ENCODE peak calls at places on chromosome 22, in eight cellular contexts. One of them, this sample, is unnamed.

GRCh38 chr22:22182218-22182989 is 62.2 kb upstream of the VPREB1 start:
- DNase-seq in cardiac fibroblast: no peak
- DNase-seq in neural progenitor cell: no peak
- DNase-seq in lower lobe of right lung: no peak
- DNase-seq in hepatocyte: no peak
- DNase-seq in GM13977: no peak
- DNase-seq in uterus: no peak
- DNase-seq in OCI-LY7: no peak
- DNase-seq in this sample: no peak

GRCh38 chr22:47618180-47618579 is 855.7 kb downstream of the TBC1D22A start:
- DNase-seq in cardiac fibroblast: no peak
- DNase-seq in neural progenitor cell: no peak
- DNase-seq in lower lobe of right lung: no peak
- DNase-seq in hepatocyte: no peak
- DNase-seq in GM13977: no peak
- DNase-seq in uterus: no peak
- DNase-seq in OCI-LY7: no peak
- DNase-seq in this sample: no peak

GRCh38 chr22:24805790-24806662 is at the start of gene SGSM1:
- DNase-seq in cardiac fibroblast: peak
- DNase-seq in neural progenitor cell: peak
- DNase-seq in lower lobe of right lung: peak
- DNase-seq in hepatocyte: peak
- DNase-seq in GM13977: peak
- DNase-seq in uterus: peak
- DNase-seq in OCI-LY7: no peak
- DNase-seq in this sample: peak

GRCh38 chr22:48099251-48099650 is 1336.8 kb downstream of the TBC1D22A start:
- DNase-seq in cardiac fibroblast: no peak
- DNase-seq in neural progenitor cell: no peak
- DNase-seq in lower lobe of right lung: no peak
- DNase-seq in hepatocyte: no peak
- DNase-seq in GM13977: no peak
- DNase-seq in uterus: peak
- DNase-seq in OCI-LY7: peak
- DNase-seq in this sample: no peak

GRCh38 chr22:41286639-41287091 is 678 bp upstream of the RANGAP1 start:
- DNase-seq in cardiac fibroblast: no peak
- DNase-seq in neural progenitor cell: no peak
- DNase-seq in lower lobe of right lung: no peak
- DNase-seq in hepatocyte: peak
- DNase-seq in GM13977: peak
- DNase-seq in uterus: no peak
- DNase-seq in OCI-LY7: peak
- DNase-seq in this sample: no peak

GRCh38 chr22:21978564-21979386 is 3.8 kb downstream of the TOP3B start:
- DNase-seq in cardiac fibroblast: no peak
- DNase-seq in neural progenitor cell: no peak
- DNase-seq in lower lobe of right lung: no peak
- DNase-seq in hepatocyte: no peak
- DNase-seq in GM13977: no peak
- DNase-seq in uterus: no peak
- DNase-seq in OCI-LY7: no peak
- DNase-seq in this sample: peak

GRCh38 chr22:41925783-41926460 is 684 bp downstream of the TNFRSF13C start:
- DNase-seq in cardiac fibroblast: peak
- DNase-seq in neural progenitor cell: peak
- DNase-seq in lower lobe of right lung: peak
- DNase-seq in hepatocyte: peak
- DNase-seq in GM13977: peak
- DNase-seq in uterus: no peak
- DNase-seq in OCI-LY7: peak
- DNase-seq in this sample: no peak

GRCh38 chr22:26172389-26172990 is 3.2 kb downstream of the SEZ6L start:
- DNase-seq in cardiac fibroblast: peak
- DNase-seq in neural progenitor cell: peak
- DNase-seq in lower lobe of right lung: no peak
- DNase-seq in hepatocyte: peak
- DNase-seq in GM13977: peak
- DNase-seq in uterus: no peak
- DNase-seq in OCI-LY7: peak
- DNase-seq in this sample: no peak

GRCh38 chr22:32561163-32561562 is 86.6 kb downstream of the FBXO7 start:
- DNase-seq in cardiac fibroblast: no peak
- DNase-seq in neural progenitor cell: no peak
- DNase-seq in lower lobe of right lung: no peak
- DNase-seq in hepatocyte: no peak
- DNase-seq in GM13977: no peak
- DNase-seq in uterus: no peak
- DNase-seq in OCI-LY7: no peak
- DNase-seq in this sample: no peak

GRCh38 chr22:47292546-47293320 is 530.3 kb downstream of the TBC1D22A start:
- DNase-seq in cardiac fibroblast: peak
- DNase-seq in neural progenitor cell: no peak
- DNase-seq in lower lobe of right lung: no peak
- DNase-seq in hepatocyte: no peak
- DNase-seq in GM13977: no peak
- DNase-seq in uterus: peak
- DNase-seq in OCI-LY7: no peak
- DNase-seq in this sample: no peak

GRCh38 chr22:39808087-39808486 is 85.5 kb downstream of the ENTHD1 start:
- DNase-seq in cardiac fibroblast: peak
- DNase-seq in neural progenitor cell: peak
- DNase-seq in lower lobe of right lung: no peak
- DNase-seq in hepatocyte: no peak
- DNase-seq in GM13977: no peak
- DNase-seq in uterus: no peak
- DNase-seq in OCI-LY7: peak
- DNase-seq in this sample: no peak

GRCh38 chr22:23790819-23791736 is 4.3 kb downstream of the SMARCB1 start:
- DNase-seq in cardiac fibroblast: peak
- DNase-seq in neural progenitor cell: no peak
- DNase-seq in lower lobe of right lung: peak
- DNase-seq in hepatocyte: peak
- DNase-seq in GM13977: no peak
- DNase-seq in uterus: peak
- DNase-seq in OCI-LY7: no peak
- DNase-seq in this sample: peak

GRCh38 chr22:28771195-28771791 is 1.2 kb upstream of the CCDC117 start:
- DNase-seq in cardiac fibroblast: no peak
- DNase-seq in neural progenitor cell: no peak
- DNase-seq in lower lobe of right lung: no peak
- DNase-seq in hepatocyte: no peak
- DNase-seq in GM13977: no peak
- DNase-seq in uterus: no peak
- DNase-seq in OCI-LY7: no peak
- DNase-seq in this sample: no peak

GRCh38 chr22:28791841-28792490 is 8.4 kb downstream of the XBP1 start:
- DNase-seq in cardiac fibroblast: no peak
- DNase-seq in neural progenitor cell: no peak
- DNase-seq in lower lobe of right lung: no peak
- DNase-seq in hepatocyte: no peak
- DNase-seq in GM13977: peak
- DNase-seq in uterus: no peak
- DNase-seq in OCI-LY7: peak
- DNase-seq in this sample: no peak

GRCh38 chr22:32693102-32693501 is 108.4 kb upstream of the TIMP3 start:
- DNase-seq in cardiac fibroblast: no peak
- DNase-seq in neural progenitor cell: no peak
- DNase-seq in lower lobe of right lung: no peak
- DNase-seq in hepatocyte: no peak
- DNase-seq in GM13977: no peak
- DNase-seq in uterus: no peak
- DNase-seq in OCI-LY7: no peak
- DNase-seq in this sample: no peak

GRCh38 chr22:42399315-42400271 is 32.6 kb downstream of the NFAM1 start:
- DNase-seq in cardiac fibroblast: no peak
- DNase-seq in neural progenitor cell: peak
- DNase-seq in lower lobe of right lung: no peak
- DNase-seq in hepatocyte: peak
- DNase-seq in GM13977: no peak
- DNase-seq in uterus: no peak
- DNase-seq in OCI-LY7: peak
- DNase-seq in this sample: peak

GRCh38 chr22:47806894-47807293 is 1044.4 kb downstream of the TBC1D22A start:
- DNase-seq in cardiac fibroblast: no peak
- DNase-seq in neural progenitor cell: no peak
- DNase-seq in lower lobe of right lung: no peak
- DNase-seq in hepatocyte: no peak
- DNase-seq in GM13977: no peak
- DNase-seq in uterus: no peak
- DNase-seq in OCI-LY7: no peak
- DNase-seq in this sample: no peak

GRCh38 chr22:36026741-36027140 is 1.9 kb downstream of the RBFOX2 start:
- DNase-seq in cardiac fibroblast: peak
- DNase-seq in neural progenitor cell: no peak
- DNase-seq in lower lobe of right lung: no peak
- DNase-seq in hepatocyte: peak
- DNase-seq in GM13977: peak
- DNase-seq in uterus: no peak
- DNase-seq in OCI-LY7: peak
- DNase-seq in this sample: no peak

GRCh38 chr22:33035276-33035863 is 22.8 kb downstream of the SYN3 start:
- DNase-seq in cardiac fibroblast: no peak
- DNase-seq in neural progenitor cell: no peak
- DNase-seq in lower lobe of right lung: no peak
- DNase-seq in hepatocyte: no peak
- DNase-seq in GM13977: no peak
- DNase-seq in uterus: no peak
- DNase-seq in OCI-LY7: no peak
- DNase-seq in this sample: no peak

GRCh38 chr22:49297286-49297870 is 530.3 kb downstream of the BRD1 start:
- DNase-seq in cardiac fibroblast: no peak
- DNase-seq in neural progenitor cell: no peak
- DNase-seq in lower lobe of right lung: no peak
- DNase-seq in hepatocyte: no peak
- DNase-seq in GM13977: no peak
- DNase-seq in uterus: no peak
- DNase-seq in OCI-LY7: no peak
- DNase-seq in this sample: no peak
- TF ChIP-seq CTCF in cardiac fibroblast: no peak
- TF ChIP-seq CTCF in neural progenitor cell: no peak
- TF ChIP-seq CTCF in lower lobe of right lung: no peak
- TF ChIP-seq CTCF in hepatocyte: no peak
- TF ChIP-seq CTCF in GM13977: no peak
- TF ChIP-seq CTCF in uterus: no peak
- TF ChIP-seq CTCF in OCI-LY7: no peak
- TF ChIP-seq CTCF in this sample: no peak

GRCh38 chr22:20430641-20431519 is 6.7 kb downstream of the SCARF2 start:
- DNase-seq in cardiac fibroblast: no peak
- DNase-seq in neural progenitor cell: peak
- DNase-seq in lower lobe of right lung: peak
- DNase-seq in hepatocyte: peak
- DNase-seq in GM13977: peak
- DNase-seq in uterus: no peak
- DNase-seq in OCI-LY7: no peak
- DNase-seq in this sample: peak
- TF ChIP-seq CTCF in cardiac fibroblast: no peak
- TF ChIP-seq CTCF in neural progenitor cell: peak
- TF ChIP-seq CTCF in lower lobe of right lung: peak
- TF ChIP-seq CTCF in hepatocyte: peak
- TF ChIP-seq CTCF in GM13977: no peak
- TF ChIP-seq CTCF in uterus: peak
- TF ChIP-seq CTCF in OCI-LY7: no peak
- TF ChIP-seq CTCF in this sample: peak

DNA sequence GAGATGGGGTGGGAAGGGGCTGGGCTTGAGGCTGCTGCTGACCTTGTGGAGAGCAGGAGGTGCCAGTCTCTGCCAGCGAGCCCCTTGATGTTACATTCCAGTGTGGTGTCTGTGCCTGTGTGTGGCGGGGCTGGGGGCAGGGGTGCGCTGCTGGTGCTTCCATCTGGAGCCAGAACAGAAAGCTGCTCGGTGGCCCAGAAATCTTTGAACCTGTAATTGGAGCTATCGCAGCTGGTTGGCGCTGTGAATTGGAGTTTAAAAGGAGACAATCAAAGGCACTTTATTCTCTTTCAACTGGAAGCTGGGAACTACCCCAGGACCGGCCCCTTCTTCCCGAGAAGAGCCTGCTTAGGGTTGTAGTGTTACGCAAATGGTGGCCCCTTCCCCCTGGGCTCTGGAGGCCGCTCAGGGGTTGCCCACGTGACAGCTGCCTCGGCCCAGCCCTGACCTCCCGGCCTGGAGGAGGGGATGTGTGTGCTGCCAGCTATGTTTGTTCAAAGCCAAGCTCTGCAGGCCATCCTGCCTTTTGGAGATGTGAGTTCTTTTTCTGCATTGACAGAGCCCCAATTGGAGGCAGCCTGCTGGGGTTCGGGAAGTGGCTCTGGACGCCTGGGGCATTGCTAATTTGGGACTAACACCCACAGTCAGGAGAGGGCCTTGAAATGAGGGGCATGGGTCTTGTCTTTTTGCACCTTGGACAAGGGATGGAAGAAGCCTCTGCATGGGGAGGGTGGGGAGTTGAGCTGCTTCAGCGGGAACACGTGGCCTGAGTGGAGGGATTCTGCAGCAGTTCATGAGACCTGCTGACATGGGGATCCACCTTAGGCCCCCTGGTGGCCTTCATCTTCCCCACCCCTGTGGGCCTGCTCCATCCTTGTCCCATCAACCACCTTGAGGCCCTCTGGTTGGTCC is 14.0 kb upstream of the ARSA start:
- DNase-seq in cardiac fibroblast: peak
- DNase-seq in neural progenitor cell: peak
- DNase-seq in lower lobe of right lung: peak
- DNase-seq in hepatocyte: peak
- DNase-seq in GM13977: no peak
- DNase-seq in uterus: peak
- DNase-seq in OCI-LY7: peak
- DNase-seq in this sample: no peak
- TF ChIP-seq CTCF in cardiac fibroblast: peak
- TF ChIP-seq CTCF in neural progenitor cell: peak
- TF ChIP-seq CTCF in lower lobe of right lung: peak
- TF ChIP-seq CTCF in hepatocyte: peak
- TF ChIP-seq CTCF in GM13977: peak
- TF ChIP-seq CTCF in uterus: peak
- TF ChIP-seq CTCF in OCI-LY7: no peak
- TF ChIP-seq CTCF in this sample: peak

DNA sequence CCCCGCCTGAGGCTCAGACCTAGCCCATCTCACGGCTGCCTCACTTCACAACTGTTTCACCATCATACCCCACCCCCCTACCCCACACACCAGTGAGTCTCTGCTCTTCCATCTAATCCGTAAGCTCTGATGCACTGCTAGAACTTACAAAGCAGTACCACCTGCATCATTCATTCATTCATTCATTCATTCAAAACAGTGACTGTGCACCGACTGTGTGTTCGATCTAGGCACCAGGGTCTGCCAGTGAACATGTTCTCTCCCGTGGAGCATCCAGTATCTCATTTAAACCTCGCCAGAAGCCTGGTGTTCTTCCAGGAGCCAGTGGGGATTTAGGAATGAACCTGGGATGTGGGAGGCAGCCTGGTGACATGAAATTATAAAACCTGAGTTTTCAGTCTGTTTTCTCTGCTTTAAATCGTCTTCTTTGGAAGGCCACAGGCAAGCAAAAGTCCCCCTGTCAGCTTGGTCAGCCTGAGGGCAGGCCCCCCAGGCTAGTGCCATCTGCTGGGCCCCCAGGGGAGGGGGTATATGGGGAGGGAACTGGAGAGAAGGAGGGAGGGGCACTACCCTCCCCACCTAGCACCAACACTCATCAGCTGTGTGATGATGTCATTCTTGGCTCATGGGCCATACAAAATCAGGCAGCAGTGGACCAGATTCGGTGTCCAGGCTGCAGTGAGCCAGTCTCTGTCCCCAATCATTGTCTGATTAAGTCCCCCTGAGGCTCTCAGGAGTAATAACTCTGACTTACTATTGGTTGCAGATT is 18.4 kb downstream of the TMPRSS6 start:
- DNase-seq in cardiac fibroblast: no peak
- DNase-seq in neural progenitor cell: no peak
- DNase-seq in lower lobe of right lung: no peak
- DNase-seq in hepatocyte: no peak
- DNase-seq in GM13977: no peak
- DNase-seq in uterus: no peak
- DNase-seq in OCI-LY7: no peak
- DNase-seq in this sample: no peak
- TF ChIP-seq CTCF in cardiac fibroblast: no peak
- TF ChIP-seq CTCF in neural progenitor cell: no peak
- TF ChIP-seq CTCF in lower lobe of right lung: no peak
- TF ChIP-seq CTCF in hepatocyte: no peak
- TF ChIP-seq CTCF in GM13977: no peak
- TF ChIP-seq CTCF in uterus: no peak
- TF ChIP-seq CTCF in OCI-LY7: no peak
- TF ChIP-seq CTCF in this sample: no peak